ENCODE peak calls at places on chromosomes 2 and 18, in four cellular contexts. E, K, F and N are unnamed samples.

GRCh38 chr2:118539290-118539689 is 308.2 kb downstream of the EN1 start:
- DNase-seq in F (peak; percentile 78), K (peak; percentile 44), E (no peak), N (no peak)

GRCh38 chr18:77985486-77985885 is 735.8 kb downstream of the GALR1 start:
- DNase-seq in E (no peak), F (no peak), K (no peak), N (no peak)

GRCh38 chr2:158923180-158923594 is 45.3 kb upstream of the TANC1 start:
- DNase-seq in E (no peak), K (peak; percentile 28), F (peak; percentile 23), N (no peak)

GRCh38 chr2:169662744-169663143 is 31.5 kb downstream of the CFAP210 start:
- DNase-seq in K (no peak), E (no peak), F (no peak), N (no peak)

GRCh38 chr2:210577263-210578071 is 21.1 kb downstream of the CPS1 start:
- DNase-seq in K (peak; percentile 45), E (no peak), F (peak; percentile 87), N (no peak)

GRCh38 chr18:23618862-23619387 is 32.6 kb upstream of the NPC1 start:
- DNase-seq in F (peak; percentile 86), K (no peak), E (peak; percentile 61), N (no peak)

GRCh38 chr2:191889924-191890323 is 43.0 kb upstream of the CAVIN2 start:
- DNase-seq in K (no peak), E (no peak), F (no peak), N (no peak)

GRCh38 chr18:12849548-12849947 is 34.5 kb downstream of the PTPN2 start:
- DNase-seq in K (no peak), E (no peak), F (no peak), N (no peak)

GRCh38 chr18:12317664-12318333 is 9.8 kb downstream of the TUBB6 start:
- DNase-seq in F (no peak), K (peak; percentile 57), E (no peak), N (no peak)

GRCh38 chr18:45399643-45400042 is 215.6 kb upstream of the SLC14A2 start:
- DNase-seq in F (no peak), K (no peak), E (no peak), N (no peak)

GRCh38 chr18:23143059-23143831 is 8.0 kb downstream of the CABLES1 start:
- DNase-seq in E (no peak), F (no peak), K (no peak), N (no peak)

GRCh38 chr2:207926133-207927076 is 98.9 kb downstream of the PLEKHM3 start:
- DNase-seq in K (peak; percentile 78), F (no peak), E (peak; percentile 85), N (no peak)

GRCh38 chr2:240985881-240986786 is 12.3 kb upstream of the SNED1 start:
- DNase-seq in K (no peak), E (peak; percentile 83), F (no peak), N (no peak)

GRCh38 chr2:72080286-72081145 is 67.1 kb downstream of the CYP26B1 start:
- DNase-seq in K (no peak), F (no peak), E (no peak), N (no peak)

GRCh38 chr2:216989335-216990129 is 129.7 kb upstream of the TNP1 start:
- DNase-seq in F (no peak), K (peak; percentile 36), E (no peak), N (no peak)

GRCh38 chr2:177551989-177552413 is 159.4 kb downstream of the AGPS start:
- DNase-seq in F (peak; percentile 60), E (no peak), K (peak; percentile 32), N (no peak)

GRCh38 chr2:190889175-190889943 is 8.7 kb downstream of the GLS start:
- DNase-seq in K (no peak), F (no peak), E (no peak), N (no peak)

GRCh38 chr2:227191367-227191766 is 26.9 kb downstream of the COL4A3 start:
- DNase-seq in F (peak; percentile 75), K (peak; percentile 46), E (no peak), N (no peak)

GRCh38 chr2:78887436-78887835 is 138.1 kb upstream of the REG3G start:
- DNase-seq in F (no peak), E (no peak), K (no peak), N (no peak)

GRCh38 chr18:30860741-30861140 is 181.8 kb downstream of the DSC3 start:
- DNase-seq in F (no peak), E (no peak), K (no peak), N (no peak)

GRCh38 chr2:134634054-134634630 is 84.7 kb downstream of the TMEM163 start:
- DNase-seq in K (no peak), F (no peak), E (no peak), N (no peak)

GRCh38 chr2:96928277-96928781 is 58.1 kb downstream of the FAM178B start:
- DNase-seq in E (no peak), F (no peak), K (no peak), N (no peak)

GRCh38 chr2:75031171-75031570 is 72.7 kb downstream of the POLE4 start:
- DNase-seq in E (no peak), F (no peak), K (no peak), N (no peak)
- H3K4me3 ChIP-seq in E (no peak overlapping the region), F (no peak overlapping the region), K (no peak overlapping the region), N (no peak overlapping the region)

GRCh38 chr2:12796617-12797016 is 79.9 kb downstream of the TRIB2 start:
- DNase-seq in E (no peak), F (no peak), K (peak; percentile 86), N (no peak)
- H3K27ac ChIP-seq in E (no peak overlapping the region), F (no peak overlapping the region), K (no peak overlapping the region), N (no peak overlapping the region)

DNA sequence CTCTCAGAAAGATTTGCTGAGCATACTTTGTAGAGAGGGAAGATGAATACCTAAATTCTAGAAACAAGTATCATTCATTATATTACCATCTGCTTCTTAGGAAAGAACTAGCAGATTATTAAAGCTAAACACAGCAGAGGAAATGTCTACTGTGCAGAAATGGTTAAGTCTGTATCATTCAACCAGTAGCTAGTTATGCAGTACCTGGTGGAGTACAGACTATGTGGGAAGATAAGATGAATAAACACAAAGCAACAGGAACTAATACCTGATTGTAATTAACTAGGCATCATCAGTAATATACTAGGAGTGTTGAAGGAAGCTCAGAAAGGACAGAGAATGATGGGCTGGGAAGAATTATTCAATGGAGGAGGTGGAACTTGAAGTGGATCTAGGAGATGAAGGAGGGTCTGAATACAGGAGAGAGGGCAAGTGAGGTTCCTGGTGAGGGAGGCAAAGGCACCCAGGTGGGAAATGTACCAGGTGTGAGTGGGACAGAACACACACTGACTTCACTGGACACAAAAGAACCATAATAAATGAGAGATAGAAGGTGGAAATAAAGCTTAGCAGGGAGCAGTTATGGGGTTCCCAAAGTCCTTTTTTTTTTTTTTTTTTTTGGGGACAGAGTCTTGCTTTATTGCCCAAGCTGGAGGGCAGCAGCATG is 9.5 kb downstream of the WDFY1 start:
- DNase-seq in K (no peak), F (no peak), E (no peak), N (no peak)
- H3K4me1 ChIP-seq in K (peaks cover 12% of the 10 kb centered on the region), F (peaks cover 72% of the 10 kb centered on the region), E (peaks cover 32% of the 10 kb centered on the region), N (peaks cover 6% of the 10 kb centered on the region)

DNA sequence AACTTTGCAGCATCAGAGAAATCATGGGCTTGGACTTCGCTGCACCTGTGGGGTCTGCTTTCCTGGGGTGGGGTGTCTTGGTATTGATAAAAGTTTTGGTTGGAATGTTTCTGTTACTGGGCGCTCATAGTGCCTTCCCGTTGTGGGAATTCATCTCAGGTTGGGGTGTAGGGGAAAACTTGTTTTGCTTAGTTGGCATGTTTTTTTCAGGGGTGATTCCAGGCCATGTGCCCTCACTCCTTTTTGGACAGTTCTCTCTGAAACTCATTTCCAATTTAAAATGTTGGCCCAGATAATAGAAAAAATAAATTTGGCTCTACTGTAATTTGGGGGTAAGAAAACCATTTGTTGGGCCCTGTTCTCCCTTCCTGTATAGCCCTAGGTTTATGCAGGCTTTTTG is 1.5 kb downstream of the LTBP1 start:
- DNase-seq in F (no peak), K (no peak), E (no peak), N (no peak)
- H3K4me3 ChIP-seq in F (peak overlapping the region; percentile 86), K (no peak overlapping the region), E (peak overlapping the region; percentile 69), N (no peak overlapping the region)

DNA sequence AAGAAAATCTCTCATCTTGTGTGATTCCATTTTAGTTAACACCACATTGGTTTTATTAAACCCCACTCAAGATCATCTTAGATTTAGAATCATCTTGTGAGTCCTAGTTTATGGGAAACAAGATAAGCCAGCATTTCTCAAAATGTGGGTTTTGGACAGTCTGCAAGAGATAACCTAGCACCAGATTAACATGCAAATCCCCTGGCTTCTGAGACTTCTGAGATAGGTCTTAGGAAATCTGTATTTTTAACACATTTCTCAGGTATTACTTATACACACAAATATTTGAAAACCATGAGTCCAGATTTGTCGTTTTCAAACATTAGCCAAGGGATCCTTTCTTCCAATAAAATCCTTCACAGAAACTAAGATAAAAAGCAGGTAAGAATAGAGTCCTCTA is 287.1 kb upstream of the FN1 start:
- DNase-seq in F (no peak), E (no peak), K (peak; percentile 88), N (no peak)
- H3K27ac ChIP-seq in F (no peak overlapping the region), E (no peak overlapping the region), K (no peak overlapping the region), N (no peak overlapping the region)

GRCh38 chr2:27724191-27724590 is 47.3 kb upstream of the MRPL33 start:
- DNase-seq in F (no peak), K (no peak), E (no peak), N (no peak)

GRCh38 chr2:27721884-27722485 is 49.5 kb upstream of the MRPL33 start:
- DNase-seq in F (no peak), E (no peak), K (no peak), N (no peak)

GRCh38 chr2:27724905-27725693 is 46.4 kb upstream of the MRPL33 start:
- DNase-seq in E (no peak), K (peak; percentile 67), F (no peak), N (no peak)

GRCh38 chr2:27721335-27721734 is 50.2 kb upstream of the MRPL33 start:
- DNase-seq in K (peak; percentile 13), F (no peak), E (no peak), N (no peak)

GRCh38 chr2:27723372-27724144 is 48.0 kb upstream of the MRPL33 start:
- DNase-seq in E (peak; percentile 77), F (peak; percentile 93), K (peak; percentile 67), N (no peak)
- H3K4me1 ChIP-seq in E (no peaks in the 10 kb centered on the region), F (peaks cover 17% of the 10 kb centered on the region), K (peaks cover 35% of the 10 kb centered on the region), N (no peaks in the 10 kb centered on the region)

GRCh38 chr2:23900133-23900926 is 26.6 kb downstream of the ATAD2B start:
- DNase-seq in E (no peak), F (no peak), K (peak; percentile 60), N (no peak)
- H3K4me3 ChIP-seq in E (no peak overlapping the region), F (no peak overlapping the region), K (no peak overlapping the region), N (no peak overlapping the region)

DNA sequence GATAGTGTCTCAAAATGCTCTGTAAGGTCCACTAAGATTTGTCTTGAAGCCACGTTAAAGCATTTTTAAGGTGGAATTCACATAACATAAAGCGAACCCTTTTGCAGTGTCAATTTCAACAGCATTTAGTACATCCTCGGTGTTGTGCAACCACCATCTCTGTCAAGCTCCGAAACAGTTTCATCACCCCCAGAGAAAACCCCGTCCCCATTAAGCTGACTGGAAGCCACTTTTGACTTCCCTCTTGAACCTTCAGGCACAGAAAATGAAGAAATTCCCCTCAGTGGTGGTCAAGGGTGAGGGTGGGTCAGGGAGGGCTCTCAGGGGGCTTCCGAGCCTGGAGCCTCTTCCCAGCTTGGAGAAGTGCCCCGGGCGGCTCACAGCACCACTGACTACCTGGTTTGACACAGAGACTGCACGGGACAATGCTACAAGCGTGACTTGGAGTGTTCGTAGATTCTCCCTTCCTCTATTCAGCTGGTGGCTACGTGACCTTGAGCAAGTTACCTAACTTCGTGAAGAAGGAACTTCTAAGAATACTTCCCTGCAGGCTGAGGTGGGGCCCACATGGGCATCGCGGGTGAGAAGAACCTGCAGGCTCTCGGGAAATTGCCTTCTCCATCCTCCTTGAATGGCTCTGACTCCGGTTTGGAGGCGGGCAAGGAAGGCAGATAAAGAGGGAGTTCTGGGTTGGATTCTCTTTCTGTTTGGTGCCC is 100.3 kb upstream of the HDAC4 start:
- DNase-seq in F (no peak), E (no peak), K (no peak), N (no peak)
- H3K27ac ChIP-seq in F (no peak overlapping the region), E (no peak overlapping the region), K (no peak overlapping the region), N (no peak overlapping the region)